ENCODE peak calls at places on chromosomes 6 and 20, in seven cellular contexts. V is NCI-H748 treated with DMSO at 0.1 percent for 48 hours; J is pulmonary artery endothelial cell; Q is T-helper 1 cell; F is naive thymus-derived CD4-positive, alpha-beta T cell; P is GDM1; T is right cardiac atrium. Y is an unnamed sample.

GRCh38 chr6:12150812-12151432 is 138.8 kb downstream of the HIVEP1 start:
- DNase-seq in V (no peak), J (no peak), Q (peak), F (no peak), P (no peak), T (no peak), Y (no peak)

GRCh38 chr6:96089173-96089572 is 73.4 kb downstream of the FUT9 start:
- DNase-seq in V (peak), J (no peak), Q (no peak), F (no peak), P (no peak), T (no peak), Y (no peak)

GRCh38 chr20:46695888-46696287 is 6.6 kb upstream of the TP53RK start:
- DNase-seq in V (no peak), J (no peak), Q (no peak), F (no peak), P (no peak), T (no peak), Y (no peak)

GRCh38 chr6:15739867-15740266 is 77.0 kb upstream of the DTNBP1 start:
- DNase-seq in V (no peak), J (no peak), Q (no peak), F (no peak), P (no peak), T (no peak), Y (no peak)

GRCh38 chr6:105794263-105794662 is 291.9 kb upstream of the PRDM1 start:
- DNase-seq in V (no peak), J (no peak), Q (no peak), F (no peak), P (no peak), T (peak), Y (no peak)

GRCh38 chr6:80767808-80768207 is 661.3 kb downstream of the BCKDHB start:
- DNase-seq in V (no peak), J (no peak), Q (no peak), F (no peak), P (no peak), T (peak), Y (no peak)

GRCh38 chr20:1122388-1123315 is 4.2 kb downstream of the PSMF1 start:
- DNase-seq in V (no peak), J (peak), Q (no peak), F (no peak), P (no peak), T (peak), Y (no peak)

GRCh38 chr6:42746452-42747400 is 823 bp upstream of the TBCC start:
- DNase-seq in V (peak), J (peak), Q (peak), F (peak), P (peak), T (peak), Y (peak)

GRCh38 chr6:127459231-127459641 is at the start of gene KIAA0408:
- DNase-seq in V (no peak), J (no peak), Q (no peak), F (no peak), P (no peak), T (peak), Y (no peak)

GRCh38 chr6:134447883-134448387 is 130.0 kb upstream of the SGK1 start:
- DNase-seq in V (no peak), J (no peak), Q (no peak), F (no peak), P (no peak), T (no peak), Y (no peak)

GRCh38 chr6:44470106-44470446 is 82.6 kb downstream of the CDC5L start:
- DNase-seq in V (peak), J (no peak), Q (no peak), F (no peak), P (no peak), T (no peak), Y (no peak)

GRCh38 chr6:122839906-122840305 is 50.8 kb downstream of the SMPDL3A start:
- DNase-seq in V (no peak), J (no peak), Q (no peak), F (no peak), P (no peak), T (no peak), Y (no peak)

GRCh38 chr6:136249811-136250685 is at the start of gene MTFR2:
- DNase-seq in V (peak), J (peak), Q (peak), F (peak), P (peak), T (peak), Y (peak)

GRCh38 chr20:58271596-58272460 is 37.7 kb upstream of the RAB22A start:
- DNase-seq in V (peak), J (no peak), Q (no peak), F (peak), P (no peak), T (no peak), Y (no peak)

GRCh38 chr20:15618912-15619311 is 954.3 kb downstream of the KIF16B start:
- DNase-seq in V (no peak), J (no peak), Q (no peak), F (no peak), P (no peak), T (no peak), Y (no peak)

GRCh38 chr20:9342651-9343050 is 171.7 kb upstream of the LAMP5 start:
- DNase-seq in V (no peak), J (no peak), Q (no peak), F (no peak), P (no peak), T (no peak), Y (no peak)

GRCh38 chr6:44411141-44411540 is 23.6 kb downstream of the CDC5L start:
- DNase-seq in V (no peak), J (no peak), Q (no peak), F (no peak), P (no peak), T (no peak), Y (no peak)

GRCh38 chr20:46063151-46063550 is 26.6 kb downstream of the NCOA5 start:
- DNase-seq in V (no peak), J (no peak), Q (no peak), F (no peak), P (no peak), T (no peak), Y (no peak)

GRCh38 chr20:37179671-37180524 is 550 bp upstream of the MROH8 start:
- DNase-seq in V (no peak), J (no peak), Q (no peak), F (no peak), P (no peak), T (no peak), Y (no peak)

GRCh38 chr6:169175360-169175887 is 78.2 kb downstream of the THBS2 start:
- DNase-seq in V (no peak), J (no peak), Q (no peak), F (no peak), P (no peak), T (no peak), Y (no peak)

GRCh38 chr20:61055642-61056041 is 196.4 kb upstream of the CDH4 start:
- DNase-seq in V (no peak), J (no peak), Q (no peak), F (no peak), P (no peak), T (no peak), Y (no peak)

GRCh38 chr6:11368760-11369159 is 136.3 kb upstream of the NEDD9 start:
- DNase-seq in V (no peak), J (no peak), Q (no peak), F (no peak), P (no peak), T (no peak), Y (no peak)

GRCh38 chr6:16206595-16207037 is 31.8 kb upstream of the GMPR start:
- DNase-seq in V (peak), J (peak), Q (peak), F (no peak), P (peak), T (no peak), Y (peak)

GRCh38 chr6:140779991-140780596 is 1352.6 kb upstream of the GJE1 start:
- DNase-seq in V (no peak), J (no peak), Q (no peak), F (no peak), P (no peak), T (peak), Y (no peak)

GRCh38 chr6:138970856-138971425 is 17.1 kb downstream of the REPS1 start:
- DNase-seq in V (no peak), J (peak), Q (no peak), F (no peak), P (no peak), T (no peak), Y (no peak)

GRCh38 chr20:1569417-1569861 is 11.9 kb upstream of the SIRPD start:
- DNase-seq in V (no peak), J (no peak), Q (no peak), F (no peak), P (peak), T (no peak), Y (peak)

GRCh38 chr20:41734506-41734945 is 116.3 kb upstream of the CHD6 start:
- DNase-seq in V (peak), J (no peak), Q (peak), F (peak), P (no peak), T (no peak), Y (peak)

GRCh38 chr6:26600759-26601158 is 4.0 kb downstream of the ABT1 start:
- DNase-seq in V (no peak), J (no peak), Q (no peak), F (no peak), P (no peak), T (no peak), Y (no peak)

GRCh38 chr6:41780623-41781301 is at the start of gene PRICKLE4:
- DNase-seq in V (no peak), J (no peak), Q (no peak), F (no peak), P (no peak), T (peak), Y (peak)

GRCh38 chr20:33442136-33443005 is 1.2 kb downstream of the SNTA1 start:
- DNase-seq in V (no peak), J (no peak), Q (no peak), F (no peak), P (no peak), T (no peak), Y (no peak)

GRCh38 chr6:157981132-157981394 is 600 bp upstream of the SYNJ2 start:
- DNase-seq in V (no peak), J (no peak), Q (no peak), F (no peak), P (no peak), T (peak), Y (no peak)

GRCh38 chr6:163494279-163494727 is 79.8 kb downstream of the QKI start:
- DNase-seq in V (no peak), J (no peak), Q (no peak), F (no peak), P (no peak), T (no peak), Y (no peak)

GRCh38 chr20:36550797-36551299 is 9.5 kb downstream of the MYL9 start:
- DNase-seq in V (no peak), J (no peak), Q (no peak), F (no peak), P (no peak), T (peak), Y (no peak)

GRCh38 chr20:32325706-32326506 is 32.2 kb upstream of the ASXL1 start:
- DNase-seq in V (peak), J (peak), Q (no peak), F (no peak), P (no peak), T (no peak), Y (no peak)